ENCODE peak calls at places on chromosomes 6 and 20, in ten cellular contexts. L, K, O, F, N, S, T, V, G and H are unnamed samples.

GRCh38 chr6:108587258-108588059 is 26.7 kb downstream of the FOXO3 start:
- DNase-seq in L (no peak), K (no peak), O (no peak), F (no peak), N (no peak), S (no peak), T (no peak), V (peak), G (no peak), H (peak)

GRCh38 chr20:4729265-4729664 is 7.6 kb downstream of the PRND start:
- DNase-seq in L (no peak), K (no peak), O (no peak), F (no peak), N (no peak), S (no peak), T (no peak), V (no peak), G (no peak), H (no peak)

GRCh38 chr20:39897058-39897457 is 792.0 kb downstream of the MAFB start:
- DNase-seq in L (no peak), K (no peak), O (no peak), F (no peak), N (no peak), S (no peak), T (no peak), V (peak), G (no peak), H (peak)

GRCh38 chr20:32966881-32967781 is 37.1 kb downstream of the SUN5 start:
- DNase-seq in L (no peak), K (no peak), O (no peak), F (no peak), N (no peak), S (peak), T (no peak), V (peak), G (no peak), H (peak)

GRCh38 chr20:9172908-9173307 is 104.0 kb downstream of the PLCB4 start:
- DNase-seq in L (no peak), K (no peak), O (no peak), F (no peak), N (no peak), S (no peak), T (no peak), V (no peak), G (no peak), H (peak)

GRCh38 chr6:112936476-112936875 is 589.3 kb downstream of the RFPL4B start:
- DNase-seq in L (no peak), K (no peak), O (no peak), F (no peak), N (no peak), S (no peak), T (no peak), V (no peak), G (no peak), H (peak)

GRCh38 chr6:141580988-141581387 is 551.7 kb upstream of the GJE1 start:
- DNase-seq in L (no peak), K (no peak), O (no peak), F (no peak), N (no peak), S (no peak), T (no peak), V (peak), G (no peak), H (peak)

GRCh38 chr6:18293192-18293904 is 29.0 kb upstream of the DEK start:
- DNase-seq in L (no peak), K (no peak), O (no peak), F (no peak), N (no peak), S (no peak), T (no peak), V (no peak), G (no peak), H (peak)

GRCh38 chr6:155850408-155850841 is 394.8 kb upstream of the NOX3 start:
- DNase-seq in L (no peak), K (no peak), O (no peak), F (no peak), N (no peak), S (no peak), T (no peak), V (peak), G (no peak), H (peak)

GRCh38 chr6:39664173-39664572 is 61.0 kb downstream of the KIF6 start:
- DNase-seq in L (no peak), K (no peak), O (no peak), F (no peak), N (no peak), S (no peak), T (no peak), V (no peak), G (no peak), H (no peak)

GRCh38 chr6:12545837-12546658 is 170.5 kb upstream of the PHACTR1 start:
- DNase-seq in L (no peak), K (no peak), O (no peak), F (no peak), N (no peak), S (no peak), T (no peak), V (peak), G (no peak), H (peak)

GRCh38 chr20:47448429-47448828 is 53.3 kb upstream of the NCOA3 start:
- DNase-seq in L (no peak), K (no peak), O (no peak), F (no peak), N (no peak), S (no peak), T (no peak), V (no peak), G (no peak), H (no peak)

GRCh38 chr6:33313709-33314514 is at the start of gene TAPBP:
- DNase-seq in L (peak), K (peak), O (no peak), F (peak), N (peak), S (peak), T (peak), V (peak), G (peak), H (peak)

GRCh38 chr6:116229287-116229913 is 24.5 kb downstream of the TSPYL4 start:
- DNase-seq in L (no peak), K (peak), O (no peak), F (no peak), N (no peak), S (no peak), T (no peak), V (peak), G (peak), H (peak)

GRCh38 chr20:23130622-23130916 is 44.4 kb upstream of the CD93 start:
- DNase-seq in L (no peak), K (no peak), O (no peak), F (no peak), N (no peak), S (no peak), T (no peak), V (no peak), G (no peak), H (no peak)